ENCODE peak calls at places on chromosomes 4 and X, in eight cellular contexts. F is brain microvascular endothelial cell, G is foreskin keratinocyte, D is neural crest cell, B is B cell, O is suprapubic skin, U is cardiac muscle cell, V is Calu3. I is an unnamed sample.

GRCh38 chr4:1410491-1411325 is 4.5 kb upstream of the NKX1-1 start:
- DNase-seq in F (peak), G (no peak), D (peak), B (no peak), O (no peak), U (peak), V (peak), I (peak)

GRCh38 chrX:40420899-40421729 is 159.7 kb upstream of the ATP6AP2 start:
- DNase-seq in F (no peak), G (no peak), D (no peak), B (no peak), O (no peak), U (peak), V (peak), I (no peak)

GRCh38 chrX:103404225-103405008 is 28.1 kb downstream of the BEX3 start:
- DNase-seq in F (peak), G (peak), D (peak), B (peak), O (no peak), U (peak), V (peak), I (no peak)

GRCh38 chrX:110477593-110478228 is 119.1 kb downstream of the RTL9 start:
- DNase-seq in F (no peak), G (no peak), D (no peak), B (no peak), O (no peak), U (no peak), V (no peak), I (peak)

GRCh38 chr4:54568184-54568583 is 89.6 kb upstream of the KIT start:
- DNase-seq in F (peak), G (no peak), D (no peak), B (no peak), O (no peak), U (peak), V (no peak), I (no peak)

GRCh38 chr4:52825311-52826090 is 36.6 kb upstream of the RASL11B start:
- DNase-seq in F (no peak), G (no peak), D (no peak), B (no peak), O (no peak), U (no peak), V (no peak), I (no peak)

GRCh38 chrX:8237718-8238117 is 66.7 kb upstream of the VCX2 start:
- DNase-seq in F (no peak), G (no peak), D (no peak), B (no peak), O (no peak), U (no peak), V (no peak), I (no peak)

GRCh38 chr4:83358410-83358809 is 23.8 kb upstream of the HPSE start:
- DNase-seq in F (peak), G (no peak), D (no peak), B (no peak), O (no peak), U (peak), V (no peak), I (no peak)

GRCh38 chr4:122577808-122578781 is 42.8 kb downstream of the IL21 start:
- DNase-seq in F (peak), G (no peak), D (peak), B (no peak), O (no peak), U (peak), V (peak), I (no peak)

GRCh38 chr4:1521821-1522361 is 115.6 kb upstream of the NKX1-1 start:
- DNase-seq in F (no peak), G (no peak), D (no peak), B (no peak), O (peak), U (no peak), V (no peak), I (peak)

GRCh38 chr4:17448689-17449088 is 63.2 kb downstream of the QDPR start:
- DNase-seq in F (peak), G (peak), D (no peak), B (no peak), O (no peak), U (peak), V (no peak), I (no peak)

GRCh38 chrX:55767100-55767499 is 49.6 kb downstream of the RRAGB start:
- DNase-seq in F (no peak), G (no peak), D (no peak), B (no peak), O (no peak), U (peak), V (no peak), I (no peak)

GRCh38 chr4:28443786-28444412 is 1583.3 kb downstream of the STIM2 start:
- DNase-seq in F (no peak), G (peak), D (no peak), B (no peak), O (no peak), U (no peak), V (no peak), I (no peak)

GRCh38 chr4:185811509-185812364 is at the start of gene SORBS2:
- DNase-seq in F (peak), G (peak), D (peak), B (no peak), O (no peak), U (peak), V (peak), I (no peak)

GRCh38 chrX:57607295-57608187 is 15.7 kb downstream of the ZXDB start:
- DNase-seq in F (no peak), G (no peak), D (no peak), B (no peak), O (no peak), U (peak), V (no peak), I (peak)

GRCh38 chr4:37095925-37096324 is 148.6 kb upstream of the NWD2 start:
- DNase-seq in F (no peak), G (no peak), D (no peak), B (no peak), O (no peak), U (no peak), V (no peak), I (no peak)

GRCh38 chr4:81409836-81410235 is 61.9 kb downstream of the RASGEF1B start:
- DNase-seq in F (no peak), G (no peak), D (no peak), B (no peak), O (no peak), U (no peak), V (no peak), I (no peak)
- TF ChIP-seq CTCF in F (no peak), G (no peak), D (no peak), B (no peak), O (no peak), U (no peak), V (no peak), I (no peak)

GRCh38 chr4:106618920-106619319 is 250.3 kb upstream of the GIMD1 start:
- DNase-seq in F (no peak), G (no peak), D (no peak), B (no peak), O (no peak), U (no peak), V (no peak), I (no peak)
- TF ChIP-seq CTCF in F (no peak), G (peak), D (no peak), B (no peak), O (no peak), U (no peak), V (no peak), I (peak)

DNA sequence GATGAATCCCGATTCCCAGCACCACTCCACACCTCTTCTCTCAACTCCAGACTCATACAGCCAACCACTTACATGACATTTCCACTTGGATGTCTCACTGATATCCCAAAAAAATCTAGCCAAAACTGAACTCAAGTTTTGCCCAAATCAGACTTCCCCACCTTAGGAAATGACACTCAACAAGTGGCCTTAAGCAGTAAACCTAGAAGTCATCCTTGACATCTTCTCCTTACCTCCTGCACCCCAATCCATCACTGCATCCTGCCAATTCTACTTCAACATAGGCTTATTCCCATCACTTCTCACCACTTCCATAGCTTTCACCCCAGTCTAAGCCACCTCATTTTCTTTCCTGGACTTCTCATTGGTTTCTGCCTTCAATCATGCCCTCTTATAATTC is 39.1 kb downstream of the PRPS1 start:
- DNase-seq in F (no peak), G (no peak), D (no peak), B (no peak), O (no peak), U (no peak), V (no peak), I (no peak)
- TF ChIP-seq CTCF in F (no peak), G (no peak), D (no peak), B (no peak), O (no peak), U (no peak), V (no peak), I (no peak)

GRCh38 chr4:182729527-182729926 is 187.7 kb downstream of the DCTD start:
- DNase-seq in F (no peak), G (no peak), D (no peak), B (no peak), O (no peak), U (no peak), V (no peak), I (no peak)
- TF ChIP-seq CTCF in F (no peak), G (no peak), D (no peak), B (no peak), O (no peak), U (no peak), V (no peak), I (no peak)

GRCh38 chr4:112060212-112060611 is 85.0 kb upstream of the FAM241A start:
- DNase-seq in F (peak), G (no peak), D (no peak), B (no peak), O (no peak), U (peak), V (peak), I (no peak)
- TF ChIP-seq CTCF in F (peak), G (peak), D (peak), B (no peak), O (no peak), U (peak), V (no peak), I (peak)

DNA sequence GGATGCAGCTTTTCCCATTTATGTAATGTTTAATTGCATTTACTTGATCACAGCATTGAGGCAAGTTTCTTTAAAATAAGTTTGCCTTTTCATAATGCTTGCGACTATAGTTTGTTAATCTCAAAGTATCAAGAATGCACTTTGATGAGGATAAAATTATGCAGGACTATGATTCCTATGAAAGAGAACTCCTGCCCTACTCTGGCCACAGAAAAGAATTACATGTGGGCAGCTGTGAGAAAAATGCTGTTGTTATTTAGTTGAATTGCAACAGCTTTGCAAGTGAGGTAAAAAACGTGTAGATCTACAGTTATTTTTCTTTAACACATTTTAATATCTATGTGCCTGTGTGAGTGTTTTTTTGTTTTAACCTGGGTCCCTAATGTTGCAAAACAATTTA is 12.5 kb upstream of the OSTC start:
- DNase-seq in F (no peak), G (no peak), D (no peak), B (no peak), O (no peak), U (peak), V (no peak), I (no peak)
- TF ChIP-seq CTCF in F (peak), G (peak), D (no peak), B (no peak), O (no peak), U (peak), V (no peak), I (peak)

GRCh38 chr4:73964862-73965611 is 16.8 kb downstream of the PF4 start:
- DNase-seq in F (no peak), G (no peak), D (no peak), B (no peak), O (no peak), U (peak), V (peak), I (no peak)
- TF ChIP-seq CTCF in F (peak), G (peak), D (peak), B (no peak), O (no peak), U (peak), V (peak), I (peak)